ENCODE peak calls at places on chromosomes 11 and 22, in ten cellular contexts. G is A549; T is AG04450; X is sigmoid colon; K is fibroblast of mammary gland; R is AG09319; Z is CD4-positive, alpha-beta T cell; I is hepatocyte; C is foreskin fibroblast; B is upper lobe of right lung. V is an unnamed sample.

GRCh38 chr11:69963533-69964246 is 114.4 kb upstream of the ANO1 start:
- DNase-seq in G (no peak), T (no peak), X (no peak), K (no peak), R (no peak), Z (no peak), I (no peak), C (no peak), B (no peak), V (no peak)

GRCh38 chr11:10387209-10388083 is 67.6 kb upstream of the AMPD3 start:
- DNase-seq in G (no peak), T (peak), X (peak), K (peak), R (peak), Z (no peak), I (peak), C (peak), B (no peak), V (no peak)

GRCh38 chr11:94032725-94033124 is 11.6 kb downstream of the HEPHL1 start:
- DNase-seq in G (no peak), T (no peak), X (no peak), K (no peak), R (no peak), Z (no peak), I (no peak), C (no peak), B (no peak), V (no peak)

GRCh38 chr11:132114185-132114584 is 743.8 kb downstream of the NTM start:
- DNase-seq in G (no peak), T (no peak), X (no peak), K (peak), R (no peak), Z (no peak), I (peak), C (peak), B (no peak), V (no peak)

GRCh38 chr11:44690651-44691050 is 36.1 kb upstream of the TSPAN18 start:
- DNase-seq in G (no peak), T (no peak), X (no peak), K (no peak), R (no peak), Z (no peak), I (no peak), C (no peak), B (no peak), V (no peak)

GRCh38 chr22:35541254-35541748 is 670 bp downstream of the RASD2 start:
- DNase-seq in G (no peak), T (no peak), X (no peak), K (no peak), R (no peak), Z (no peak), I (peak), C (no peak), B (no peak), V (no peak)

GRCh38 chr11:33869511-33870422 is 22.1 kb downstream of the LMO2 start:
- DNase-seq in G (no peak), T (no peak), X (no peak), K (peak), R (no peak), Z (peak), I (peak), C (peak), B (peak), V (peak)

GRCh38 chr11:73342633-73343032 is 33.6 kb upstream of the RELT start:
- DNase-seq in G (no peak), T (no peak), X (no peak), K (no peak), R (no peak), Z (no peak), I (peak), C (peak), B (no peak), V (no peak)

GRCh38 chr11:15615412-15616096 is 500.8 kb downstream of the INSC start:
- DNase-seq in G (no peak), T (no peak), X (no peak), K (no peak), R (no peak), Z (no peak), I (no peak), C (no peak), B (no peak), V (no peak)

GRCh38 chr11:3195251-3196160 is 23.1 kb downstream of the MRGPRG start:
- DNase-seq in G (no peak), T (no peak), X (peak), K (peak), R (no peak), Z (no peak), I (no peak), C (peak), B (peak), V (peak)

GRCh38 chr11:108912587-108912986 is 247.7 kb downstream of the DDX10 start:
- DNase-seq in G (no peak), T (no peak), X (no peak), K (peak), R (no peak), Z (no peak), I (peak), C (peak), B (no peak), V (no peak)

GRCh38 chr11:30316237-30316636 is 6.7 kb upstream of the ARL14EP start:
- DNase-seq in G (no peak), T (no peak), X (no peak), K (no peak), R (no peak), Z (no peak), I (no peak), C (no peak), B (no peak), V (no peak)

GRCh38 chr11:35088676-35089075 is 50.3 kb upstream of the CD44 start:
- DNase-seq in G (no peak), T (no peak), X (no peak), K (no peak), R (no peak), Z (no peak), I (no peak), C (peak), B (no peak), V (no peak)

GRCh38 chr11:75371930-75372876 is 20.7 kb upstream of the ARRB1 start:
- DNase-seq in G (peak), T (no peak), X (no peak), K (peak), R (no peak), Z (no peak), I (peak), C (peak), B (no peak), V (no peak)

GRCh38 chr11:1010006-1010405 is 26.5 kb downstream of the MUC6 start:
- DNase-seq in G (no peak), T (no peak), X (no peak), K (no peak), R (no peak), Z (no peak), I (no peak), C (no peak), B (no peak), V (no peak)

GRCh38 chr11:44709281-44709562 is 17.5 kb upstream of the TSPAN18 start:
- DNase-seq in G (no peak), T (no peak), X (no peak), K (peak), R (no peak), Z (no peak), I (peak), C (no peak), B (no peak), V (no peak)

GRCh38 chr11:95516786-95517185 is 272.8 kb downstream of the FAM76B start:
- DNase-seq in G (no peak), T (peak), X (no peak), K (peak), R (no peak), Z (no peak), I (no peak), C (peak), B (no peak), V (no peak)

GRCh38 chr11:78961938-78962701 is 387.5 kb upstream of the NARS2 start:
- DNase-seq in G (no peak), T (peak), X (no peak), K (peak), R (no peak), Z (no peak), I (peak), C (peak), B (no peak), V (no peak)

GRCh38 chr22:49850959-49851815 is 2.5 kb upstream of the ZBED4 start:
- DNase-seq in G (no peak), T (no peak), X (no peak), K (no peak), R (no peak), Z (no peak), I (no peak), C (no peak), B (peak), V (no peak)

GRCh38 chr22:44085743-44086741 is 61.9 kb downstream of the PARVB start:
- DNase-seq in G (peak), T (no peak), X (peak), K (peak), R (peak), Z (no peak), I (peak), C (peak), B (peak), V (peak)

GRCh38 chr11:69899957-69900821 is 81.0 kb upstream of the FGF3 start:
- DNase-seq in G (no peak), T (no peak), X (no peak), K (no peak), R (no peak), Z (no peak), I (peak), C (peak), B (no peak), V (no peak)

GRCh38 chr11:133579165-133580031 is 47.1 kb upstream of the OPCML start:
- DNase-seq in G (no peak), T (no peak), X (no peak), K (no peak), R (no peak), Z (no peak), I (no peak), C (no peak), B (no peak), V (no peak)

GRCh38 chr11:130510407-130511006 is 62.1 kb downstream of the ADAMTS15 start:
- DNase-seq in G (no peak), T (no peak), X (no peak), K (peak), R (no peak), Z (no peak), I (no peak), C (peak), B (no peak), V (no peak)

GRCh38 chr22:37925767-37926166 is 19.7 kb downstream of the MICALL1 start:
- DNase-seq in G (no peak), T (no peak), X (no peak), K (no peak), R (no peak), Z (no peak), I (no peak), C (no peak), B (no peak), V (no peak)

GRCh38 chr11:73469401-73469800 is 93.2 kb downstream of the RELT start:
- DNase-seq in G (no peak), T (no peak), X (no peak), K (no peak), R (no peak), Z (no peak), I (no peak), C (no peak), B (no peak), V (no peak)

GRCh38 chr11:63929616-63930015 is 9.2 kb upstream of the NAA40 start:
- DNase-seq in G (no peak), T (no peak), X (no peak), K (no peak), R (no peak), Z (no peak), I (no peak), C (no peak), B (no peak), V (no peak)

GRCh38 chr22:17633217-17633997 is 4.9 kb upstream of the ATP6V1E1 start:
- DNase-seq in G (peak), T (peak), X (no peak), K (peak), R (no peak), Z (no peak), I (peak), C (peak), B (no peak), V (no peak)

GRCh38 chr11:10731064-10731680 is 19.9 kb upstream of the CTR9 start:
- DNase-seq in G (no peak), T (no peak), X (no peak), K (no peak), R (no peak), Z (no peak), I (no peak), C (no peak), B (no peak), V (no peak)

GRCh38 chr11:9951714-9952275 is 287.9 kb downstream of the SWAP70 start:
- DNase-seq in G (no peak), T (no peak), X (no peak), K (no peak), R (no peak), Z (no peak), I (no peak), C (no peak), B (no peak), V (no peak)

GRCh38 chr22:27749597-27750225 is 51.8 kb downstream of the MN1 start:
- DNase-seq in G (no peak), T (no peak), X (peak), K (no peak), R (no peak), Z (no peak), I (peak), C (peak), B (no peak), V (peak)

GRCh38 chr11:132992838-132993680 is 539.2 kb downstream of the OPCML start:
- DNase-seq in G (no peak), T (no peak), X (no peak), K (no peak), R (no peak), Z (no peak), I (no peak), C (peak), B (no peak), V (no peak)

GRCh38 chr11:94036096-94036495 is 14.9 kb downstream of the HEPHL1 start:
- DNase-seq in G (no peak), T (no peak), X (no peak), K (no peak), R (no peak), Z (no peak), I (no peak), C (no peak), B (no peak), V (no peak)

GRCh38 chr11:73287400-73288101 is 15.4 kb downstream of the P2RY6 start:
- DNase-seq in G (no peak), T (no peak), X (no peak), K (no peak), R (no peak), Z (no peak), I (no peak), C (no peak), B (no peak), V (no peak)

GRCh38 chr11:125085301-125086081 is 22.4 kb downstream of the SLC37A2 start:
- DNase-seq in G (no peak), T (no peak), X (peak), K (no peak), R (no peak), Z (no peak), I (no peak), C (no peak), B (peak), V (peak)

DNA sequence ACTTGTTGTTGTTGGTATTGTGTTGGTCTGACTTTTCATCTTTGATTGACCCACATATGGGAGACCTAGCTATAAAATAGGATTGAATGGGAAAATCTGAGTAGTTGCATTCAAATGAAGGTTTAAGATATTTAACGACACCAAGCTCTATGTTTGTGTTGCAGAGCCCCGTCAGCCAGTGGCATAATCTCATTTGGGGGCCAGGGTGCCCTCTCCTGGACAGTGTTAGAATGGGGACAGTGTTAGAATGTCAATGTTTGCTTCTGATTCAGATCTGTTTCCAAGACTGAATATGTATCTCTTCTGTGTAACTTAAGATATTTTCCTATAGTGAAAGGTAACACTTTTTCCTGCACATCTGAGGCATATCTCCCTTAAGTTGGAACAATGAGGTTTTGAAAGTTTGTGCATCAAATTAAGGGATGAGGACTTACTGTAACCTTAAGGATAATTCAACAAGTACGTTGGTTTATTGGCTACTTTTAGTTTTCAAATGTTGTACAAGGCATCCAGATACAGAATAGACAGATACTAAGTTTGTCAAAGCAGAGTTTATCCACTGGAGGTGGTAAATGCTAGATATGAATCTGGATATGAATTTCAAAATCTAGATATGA is 5.3 kb upstream of the OR52M1 start:
- DNase-seq in G (peak), T (peak), X (no peak), K (peak), R (no peak), Z (peak), I (peak), C (peak), B (peak), V (peak)
- TF ChIP-seq CTCF in G (peak), T (peak), X (no peak), K (peak), R (peak), Z (peak), I (peak), C (peak), B (peak), V (peak)

DNA sequence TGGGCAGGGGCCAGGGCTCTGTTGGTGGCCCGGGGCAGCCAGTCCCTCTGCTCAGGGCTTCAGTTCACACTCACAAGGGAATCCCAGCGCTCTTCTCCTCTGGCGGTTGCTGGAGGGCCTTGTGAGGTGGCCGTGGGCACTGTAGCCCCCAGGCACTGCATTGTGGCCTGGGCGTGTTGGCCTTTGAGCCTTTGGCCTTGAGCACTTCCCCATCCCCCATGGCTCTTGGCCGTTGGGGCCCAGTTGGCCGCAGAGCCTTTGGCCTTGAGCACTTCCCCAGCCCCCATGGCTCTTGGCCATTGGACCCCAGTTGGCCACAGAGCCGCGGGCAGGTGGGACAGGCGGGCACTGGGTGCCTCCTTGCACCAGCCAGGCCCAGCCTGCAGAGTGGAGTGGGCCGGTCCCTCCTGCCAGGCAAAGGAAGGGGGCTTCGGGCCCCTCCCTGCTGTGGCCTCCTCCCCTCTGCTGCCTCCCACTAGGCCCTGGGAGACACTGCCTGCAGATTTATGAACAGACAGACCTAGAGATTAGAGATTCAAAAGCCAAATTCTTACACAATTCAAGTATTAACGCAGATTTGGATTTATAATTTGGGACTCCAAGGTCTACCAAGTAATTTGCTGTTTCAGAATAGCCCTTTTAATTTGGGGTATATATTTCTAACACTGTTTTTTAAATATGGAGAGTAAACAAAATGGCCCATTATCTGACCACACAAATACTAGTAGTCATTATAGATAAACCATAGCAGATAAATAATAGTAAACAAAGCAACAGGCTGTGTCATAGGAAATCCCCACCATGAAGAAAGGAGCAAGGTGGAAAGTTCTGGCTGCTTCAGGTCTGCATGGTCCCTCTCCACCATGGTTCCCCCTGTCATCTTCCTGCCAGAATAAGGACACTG is 18.2 kb upstream of the TXNRD2 start:
- DNase-seq in G (no peak), T (no peak), X (peak), K (no peak), R (no peak), Z (no peak), I (no peak), C (no peak), B (no peak), V (peak)
- TF ChIP-seq CTCF in G (no peak), T (no peak), X (no peak), K (no peak), R (no peak), Z (no peak), I (no peak), C (no peak), B (no peak), V (no peak)

DNA sequence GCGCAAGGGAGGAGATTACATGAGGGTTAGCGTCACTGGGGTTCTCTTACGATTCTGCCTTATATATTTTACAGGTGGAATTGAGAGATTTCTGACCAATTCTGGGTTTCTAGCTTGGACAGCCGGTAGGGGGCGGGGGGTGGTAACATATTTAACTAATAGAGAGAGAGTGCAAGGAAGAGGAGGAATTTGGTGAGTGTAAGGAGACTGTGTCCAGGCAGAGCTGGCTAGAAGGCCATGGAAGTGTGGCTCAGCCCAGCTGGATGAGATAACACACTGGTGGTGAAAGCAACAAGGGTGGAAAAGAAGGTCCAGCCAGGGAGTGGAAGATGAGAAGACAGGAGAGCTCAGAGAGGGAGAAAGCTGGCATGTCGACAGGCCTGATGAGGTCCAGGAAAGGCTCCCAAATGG is 56.5 kb downstream of the ST3GAL4 start:
- DNase-seq in G (no peak), T (no peak), X (no peak), K (no peak), R (no peak), Z (no peak), I (no peak), C (peak), B (no peak), V (no peak)
- TF ChIP-seq CTCF in G (no peak), T (peak), X (no peak), K (peak), R (peak), Z (no peak), I (peak), C (no peak), B (peak), V (no peak)

GRCh38 chr11:72222907-72223614 is 1.5 kb upstream of the INPPL1 start:
- DNase-seq in G (peak), T (peak), X (peak), K (peak), R (peak), Z (peak), I (peak), C (peak), B (peak), V (peak)
- TF ChIP-seq CTCF in G (no peak), T (peak), X (no peak), K (no peak), R (peak), Z (peak), I (no peak), C (peak), B (peak), V (peak)

DNA sequence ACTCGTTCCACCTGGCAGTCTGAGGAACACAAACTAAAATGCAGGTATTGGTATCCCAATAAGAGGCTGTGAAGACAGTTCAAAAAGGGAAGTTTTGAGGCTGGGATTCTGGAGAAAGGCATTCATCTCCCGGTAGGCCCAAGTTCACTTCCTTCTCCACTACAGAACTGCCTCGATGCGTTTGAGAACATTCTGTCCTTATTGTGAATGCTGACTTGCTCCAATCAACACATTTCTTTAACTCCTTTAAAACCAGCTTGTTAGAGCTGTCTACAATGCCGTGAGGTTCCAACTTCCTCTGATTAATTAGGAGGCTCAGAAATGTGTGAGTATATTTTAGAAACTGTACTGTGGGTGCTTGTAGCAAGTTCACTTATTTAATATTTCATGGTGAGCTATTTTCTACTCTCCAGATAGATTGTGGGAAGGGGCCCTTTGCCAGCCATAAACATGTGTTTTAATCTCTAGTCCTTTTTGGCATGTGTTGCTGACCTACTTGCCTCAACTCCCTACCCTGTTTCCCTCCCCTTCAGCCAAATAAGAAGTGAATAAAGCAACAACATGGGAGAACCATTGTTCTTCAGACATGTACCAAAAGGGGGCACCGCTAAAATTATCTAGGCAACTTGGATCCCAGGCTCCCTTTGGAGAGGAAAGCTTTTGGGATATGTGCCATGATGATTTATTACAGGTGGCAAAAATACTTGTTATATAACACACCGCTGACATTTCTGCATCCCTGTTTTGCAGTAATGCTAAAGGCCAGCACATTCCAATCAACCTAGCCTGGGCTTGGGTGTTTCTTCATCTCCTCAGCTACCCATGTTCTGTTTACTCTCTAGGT is 245.6 kb downstream of the BLID start:
- DNase-seq in G (no peak), T (no peak), X (no peak), K (peak), R (no peak), Z (no peak), I (no peak), C (no peak), B (no peak), V (no peak)
- TF ChIP-seq CTCF in G (no peak), T (peak), X (no peak), K (peak), R (peak), Z (no peak), I (no peak), C (no peak), B (no peak), V (no peak)